ENCODE peak calls at places on chromosomes 11 and 22, in four cellular contexts. One of them, this sample, is unnamed.

GRCh38 chr11:132587716-132588115 is 944.6 kb downstream of the OPCML start:
- DNase-seq in HFFc6: no peak
- DNase-seq in choroid plexus epithelial cell: no peak
- DNase-seq in cardiac fibroblast: no peak
- DNase-seq in this sample: no peak

GRCh38 chr11:103494491-103494890 is 385.3 kb downstream of the DYNC2H1 start:
- DNase-seq in cardiac fibroblast: no peak
- DNase-seq in HFFc6: no peak
- DNase-seq in choroid plexus epithelial cell: no peak
- DNase-seq in this sample: no peak

GRCh38 chr22:23152238-23153114 is 7.2 kb downstream of the RAB36 start:
- DNase-seq in HFFc6: no peak
- DNase-seq in choroid plexus epithelial cell: no peak
- DNase-seq in cardiac fibroblast: no peak
- DNase-seq in this sample: no peak

GRCh38 chr22:40818192-40818746 is 877 bp downstream of the SLC25A17 start:
- DNase-seq in cardiac fibroblast: no peak
- DNase-seq in HFFc6: no peak
- DNase-seq in choroid plexus epithelial cell: no peak
- DNase-seq in this sample: no peak

GRCh38 chr11:104142701-104143100 is 21.2 kb downstream of the PDGFD start:
- DNase-seq in HFFc6: no peak
- DNase-seq in choroid plexus epithelial cell: no peak
- DNase-seq in cardiac fibroblast: no peak
- DNase-seq in this sample: no peak

GRCh38 chr22:45205624-45205925 is 35.1 kb downstream of the KIAA0930 start:
- DNase-seq in choroid plexus epithelial cell: no peak
- DNase-seq in HFFc6: no peak
- DNase-seq in cardiac fibroblast: no peak
- DNase-seq in this sample: no peak

GRCh38 chr11:67302571-67303131 is 679 bp upstream of the SSH3 start:
- DNase-seq in choroid plexus epithelial cell: peak
- DNase-seq in cardiac fibroblast: peak
- DNase-seq in HFFc6: no peak
- DNase-seq in this sample: peak

GRCh38 chr22:41660416-41660815 is 28.3 kb downstream of the SNU13 start:
- DNase-seq in choroid plexus epithelial cell: peak
- DNase-seq in cardiac fibroblast: no peak
- DNase-seq in HFFc6: no peak
- DNase-seq in this sample: no peak

GRCh38 chr22:29797351-29797750 is 30.2 kb downstream of the UQCR10 start:
- DNase-seq in HFFc6: no peak
- DNase-seq in cardiac fibroblast: no peak
- DNase-seq in choroid plexus epithelial cell: no peak
- DNase-seq in this sample: no peak

GRCh38 chr22:49403102-49403501 is 424.6 kb downstream of the BRD1 start:
- DNase-seq in choroid plexus epithelial cell: no peak
- DNase-seq in HFFc6: no peak
- DNase-seq in cardiac fibroblast: no peak
- DNase-seq in this sample: no peak

GRCh38 chr11:45937916-45938315 is 15.5 kb downstream of the LARGE2 start:
- DNase-seq in cardiac fibroblast: no peak
- DNase-seq in choroid plexus epithelial cell: no peak
- DNase-seq in HFFc6: no peak
- DNase-seq in this sample: no peak

GRCh38 chr11:112635338-112635737 is 325.9 kb upstream of the NCAM1 start:
- DNase-seq in HFFc6: no peak
- DNase-seq in choroid plexus epithelial cell: no peak
- DNase-seq in cardiac fibroblast: no peak
- DNase-seq in this sample: no peak

GRCh38 chr22:40728731-40729189 is 49.5 kb downstream of the MCHR1 start:
- DNase-seq in cardiac fibroblast: no peak
- DNase-seq in HFFc6: no peak
- DNase-seq in choroid plexus epithelial cell: peak
- DNase-seq in this sample: peak

GRCh38 chr11:71282581-71283351 is 30.4 kb upstream of the SHANK2 start:
- DNase-seq in cardiac fibroblast: no peak
- DNase-seq in choroid plexus epithelial cell: no peak
- DNase-seq in HFFc6: no peak
- DNase-seq in this sample: no peak

GRCh38 chr11:92852946-92853345 is 116.5 kb upstream of the MTNR1B start:
- DNase-seq in HFFc6: no peak
- DNase-seq in cardiac fibroblast: no peak
- DNase-seq in choroid plexus epithelial cell: no peak
- DNase-seq in this sample: peak

GRCh38 chr11:86064236-86064803 is 4.6 kb downstream of the PICALM start:
- DNase-seq in choroid plexus epithelial cell: peak
- DNase-seq in cardiac fibroblast: peak
- DNase-seq in HFFc6: no peak
- DNase-seq in this sample: peak

GRCh38 chr22:25482868-25483639 is 81.4 kb upstream of the GRK3 start:
- DNase-seq in HFFc6: no peak
- DNase-seq in cardiac fibroblast: no peak
- DNase-seq in choroid plexus epithelial cell: no peak
- DNase-seq in this sample: no peak

GRCh38 chr11:92453055-92453454 is 228.4 kb downstream of the FAT3 start:
- DNase-seq in cardiac fibroblast: peak
- DNase-seq in choroid plexus epithelial cell: peak
- DNase-seq in HFFc6: peak
- DNase-seq in this sample: peak

GRCh38 chr11:19398772-19399542 is 158.2 kb upstream of the E2F8 start:
- DNase-seq in cardiac fibroblast: peak
- DNase-seq in choroid plexus epithelial cell: peak
- DNase-seq in HFFc6: peak
- DNase-seq in this sample: peak

GRCh38 chr11:69352715-69353325 is 58.9 kb downstream of the MYEOV start:
- DNase-seq in HFFc6: peak
- DNase-seq in choroid plexus epithelial cell: peak
- DNase-seq in cardiac fibroblast: peak
- DNase-seq in this sample: peak

GRCh38 chr22:31343235-31344191 is 2.6 kb downstream of the PATZ1 start:
- DNase-seq in cardiac fibroblast: peak
- DNase-seq in choroid plexus epithelial cell: peak
- DNase-seq in HFFc6: no peak
- DNase-seq in this sample: no peak

GRCh38 chr22:46460835-46461234 is 76.6 kb downstream of the CELSR1 start:
- DNase-seq in choroid plexus epithelial cell: no peak
- DNase-seq in HFFc6: no peak
- DNase-seq in cardiac fibroblast: no peak
- DNase-seq in this sample: no peak

GRCh38 chr11:75668508-75669297 is at the start of gene MAP6:
- DNase-seq in cardiac fibroblast: peak
- DNase-seq in HFFc6: no peak
- DNase-seq in choroid plexus epithelial cell: no peak
- DNase-seq in this sample: no peak

GRCh38 chr11:24634606-24635160 is 137.8 kb downstream of the LUZP2 start:
- DNase-seq in choroid plexus epithelial cell: no peak
- DNase-seq in HFFc6: no peak
- DNase-seq in cardiac fibroblast: no peak
- DNase-seq in this sample: no peak

GRCh38 chr11:87038235-87038960 is 664 bp downstream of the TMEM135 start:
- DNase-seq in HFFc6: no peak
- DNase-seq in cardiac fibroblast: peak
- DNase-seq in choroid plexus epithelial cell: peak
- DNase-seq in this sample: peak

GRCh38 chr11:10401275-10401674 is 53.8 kb upstream of the AMPD3 start:
- DNase-seq in cardiac fibroblast: no peak
- DNase-seq in choroid plexus epithelial cell: peak
- DNase-seq in HFFc6: no peak
- DNase-seq in this sample: no peak
- TF ChIP-seq CTCF in cardiac fibroblast: no peak
- TF ChIP-seq CTCF in choroid plexus epithelial cell: peak
- TF ChIP-seq CTCF in HFFc6: no peak
- TF ChIP-seq CTCF in this sample: no peak

DNA sequence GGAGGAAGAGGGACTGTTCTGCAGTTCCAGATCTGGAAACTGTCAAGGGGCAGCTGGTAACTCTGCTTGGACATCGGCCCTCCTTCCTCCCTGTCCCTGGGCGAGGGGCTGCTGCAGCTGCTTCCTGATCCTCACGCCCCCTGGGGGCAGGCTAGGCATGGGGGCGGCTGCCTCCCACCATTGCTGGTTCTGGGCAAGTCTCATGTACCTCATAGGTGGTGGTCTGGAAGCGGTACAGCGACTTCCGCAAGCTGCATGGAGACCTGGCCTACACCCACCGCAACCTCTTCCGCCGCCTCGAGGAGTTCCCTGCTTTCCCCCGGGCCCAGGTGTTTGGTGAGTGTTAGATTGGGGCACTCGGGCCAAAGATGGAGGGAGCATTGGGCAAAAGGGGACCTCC is 5.0 kb downstream of the SNX15 start:
- DNase-seq in cardiac fibroblast: no peak
- DNase-seq in choroid plexus epithelial cell: no peak
- DNase-seq in HFFc6: no peak
- DNase-seq in this sample: no peak
- TF ChIP-seq CTCF in cardiac fibroblast: no peak
- TF ChIP-seq CTCF in choroid plexus epithelial cell: no peak
- TF ChIP-seq CTCF in HFFc6: no peak
- TF ChIP-seq CTCF in this sample: no peak

GRCh38 chr11:62572431-62572830 is 1.3 kb downstream of the EEF1G start:
- DNase-seq in choroid plexus epithelial cell: no peak
- DNase-seq in cardiac fibroblast: no peak
- DNase-seq in HFFc6: no peak
- DNase-seq in this sample: no peak

GRCh38 chr11:62575156-62575555 is 1.5 kb upstream of the EEF1G start:
- DNase-seq in cardiac fibroblast: no peak
- DNase-seq in choroid plexus epithelial cell: no peak
- DNase-seq in HFFc6: no peak
- DNase-seq in this sample: no peak

GRCh38 chr11:62574363-62575057 is 819 bp upstream of the EEF1G start:
- DNase-seq in choroid plexus epithelial cell: no peak
- DNase-seq in cardiac fibroblast: peak
- DNase-seq in HFFc6: no peak
- DNase-seq in this sample: no peak

GRCh38 chr11:62573592-62574362 is at the start of gene EEF1G:
- DNase-seq in cardiac fibroblast: peak
- DNase-seq in choroid plexus epithelial cell: peak
- DNase-seq in HFFc6: peak
- DNase-seq in this sample: peak

DNA sequence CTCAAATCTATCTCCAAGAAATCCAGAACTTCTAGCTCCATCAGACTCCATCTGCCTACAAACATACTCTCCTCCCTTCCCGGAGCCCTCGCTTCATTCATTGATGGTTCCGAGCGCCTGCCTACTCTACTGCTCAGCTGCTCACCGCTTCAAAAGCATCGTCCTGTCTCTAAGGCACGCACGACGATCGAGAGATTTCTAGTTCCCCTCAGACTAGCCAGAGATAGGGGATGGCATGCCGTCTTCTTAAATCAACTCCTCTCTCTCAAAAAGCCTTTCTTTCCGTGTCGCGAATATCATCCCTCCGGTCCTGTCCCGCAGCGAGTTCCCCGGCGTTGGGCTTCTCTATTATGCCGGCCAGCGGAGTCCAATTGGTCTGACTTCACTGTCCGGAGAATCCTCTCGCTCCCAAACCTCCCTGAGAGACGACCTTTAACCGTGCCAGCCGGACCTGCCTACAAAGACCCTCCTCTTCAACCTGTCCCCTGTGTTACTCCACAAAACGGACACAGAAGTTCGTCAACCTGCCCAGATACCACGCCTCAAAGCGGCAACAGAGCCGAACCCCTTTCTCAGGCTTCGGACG is 592 bp downstream of the EEF1G start:
- DNase-seq in cardiac fibroblast: peak
- DNase-seq in HFFc6: no peak
- DNase-seq in choroid plexus epithelial cell: peak
- DNase-seq in this sample: peak
- TF ChIP-seq CTCF in cardiac fibroblast: no peak
- TF ChIP-seq CTCF in HFFc6: no peak
- TF ChIP-seq CTCF in choroid plexus epithelial cell: no peak
- TF ChIP-seq CTCF in this sample: no peak

DNA sequence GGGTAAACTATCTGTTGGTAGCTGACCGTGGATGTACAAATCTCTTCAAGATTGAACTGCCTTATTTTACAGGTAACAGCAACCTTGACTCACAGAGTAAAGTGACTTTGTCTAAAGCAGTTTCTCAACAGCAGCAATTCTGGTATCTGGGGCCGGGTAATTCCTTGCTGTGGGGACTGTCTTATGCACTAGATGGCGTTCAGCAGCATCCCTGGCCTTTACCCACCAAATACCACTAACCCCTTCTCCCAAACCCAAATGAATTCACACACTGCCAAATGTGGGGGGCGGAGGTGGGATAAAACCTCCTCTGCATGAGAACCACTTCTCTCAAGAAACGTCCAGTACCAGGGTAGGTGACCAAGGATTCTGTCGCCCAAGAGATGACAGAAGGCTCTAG is 1.7 kb upstream of the INCENP start:
- DNase-seq in choroid plexus epithelial cell: no peak
- DNase-seq in HFFc6: no peak
- DNase-seq in cardiac fibroblast: peak
- DNase-seq in this sample: no peak
- TF ChIP-seq CTCF in choroid plexus epithelial cell: peak
- TF ChIP-seq CTCF in HFFc6: peak
- TF ChIP-seq CTCF in cardiac fibroblast: peak
- TF ChIP-seq CTCF in this sample: no peak

DNA sequence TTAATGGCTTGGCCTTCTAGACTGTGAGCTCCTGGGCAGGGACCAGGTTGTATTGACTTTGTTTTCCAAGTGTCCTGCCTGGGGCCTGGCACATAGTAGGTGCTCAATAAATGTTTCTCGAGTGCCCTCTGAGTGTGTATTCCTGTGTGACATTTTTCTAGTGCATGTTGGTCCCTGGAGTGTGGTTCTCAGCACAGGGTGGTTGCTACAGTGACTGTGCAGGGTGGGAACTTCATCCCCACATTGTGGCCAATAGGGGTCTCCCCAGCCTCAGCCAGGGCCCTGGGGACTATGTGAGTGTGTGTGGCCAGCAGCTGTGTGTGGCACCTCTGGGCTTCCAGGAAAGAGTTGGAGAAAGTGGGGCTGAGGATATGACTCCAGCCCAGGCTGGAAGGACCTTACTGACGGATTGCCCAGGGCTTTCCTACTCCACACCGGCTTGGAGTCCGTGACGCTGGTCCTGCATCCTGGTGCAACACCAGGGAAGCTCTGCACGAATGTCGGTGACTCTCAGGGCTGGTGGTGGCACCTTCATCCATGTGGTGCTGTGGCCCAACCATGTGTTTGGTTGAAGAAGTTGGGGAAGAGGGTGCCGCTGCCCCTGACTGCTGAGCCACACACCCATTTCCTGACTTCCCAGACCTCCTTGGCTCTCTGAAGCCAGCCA is 9.0 kb upstream of the MARK2 start:
- DNase-seq in HFFc6: peak
- DNase-seq in cardiac fibroblast: peak
- DNase-seq in choroid plexus epithelial cell: peak
- DNase-seq in this sample: no peak
- TF ChIP-seq CTCF in HFFc6: peak
- TF ChIP-seq CTCF in cardiac fibroblast: peak
- TF ChIP-seq CTCF in choroid plexus epithelial cell: peak
- TF ChIP-seq CTCF in this sample: no peak

DNA sequence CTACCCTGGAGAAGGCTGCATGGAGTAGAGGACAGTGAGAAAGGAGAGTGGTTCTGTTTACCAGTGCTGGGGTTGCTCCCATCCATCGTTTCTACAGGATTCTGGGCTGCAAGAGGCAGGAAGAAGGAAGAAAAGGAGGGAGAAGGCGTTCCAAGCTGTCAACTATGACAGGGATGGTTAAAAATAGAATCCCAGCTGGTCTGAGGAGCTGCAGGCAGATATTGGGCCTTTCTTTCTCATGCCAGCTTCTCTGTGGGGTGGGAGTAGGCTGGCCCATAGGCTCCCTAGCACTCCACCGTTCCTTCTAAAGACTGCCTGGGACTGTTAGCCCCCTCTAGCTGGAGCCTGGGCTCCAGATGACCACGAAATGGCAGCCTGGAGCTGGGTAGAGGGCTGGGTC is 13.6 kb downstream of the CCKBR start:
- DNase-seq in cardiac fibroblast: no peak
- DNase-seq in choroid plexus epithelial cell: no peak
- DNase-seq in HFFc6: no peak
- DNase-seq in this sample: no peak
- TF ChIP-seq CTCF in cardiac fibroblast: no peak
- TF ChIP-seq CTCF in choroid plexus epithelial cell: no peak
- TF ChIP-seq CTCF in HFFc6: no peak
- TF ChIP-seq CTCF in this sample: no peak

This sample was measured in MCF 10A.